ENCODE peak calls at places on chromosome 16, in five cellular contexts. X is hypothalamus, W is nucleus accumbens, F is hippocampal formation, I is fibroblast of the aortic adventitia. Y is an unnamed sample.

GRCh38 chr16:53099318-53100130 is 44.7 kb downstream of the CHD9 start:
- DNase-seq in X (peak), W (peak), F (peak), I (peak), Y (peak)

GRCh38 chr16:85062303-85062702 is 34.7 kb downstream of the KIAA0513 start:
- DNase-seq in X (no peak), W (no peak), F (no peak), I (no peak), Y (no peak)

GRCh38 chr16:50702725-50703124 is 9.3 kb downstream of the NOD2 start:
- DNase-seq in X (no peak), W (no peak), F (no peak), I (no peak), Y (no peak)

GRCh38 chr16:83162791-83163190 is 536.0 kb downstream of the CDH13 start:
- DNase-seq in X (no peak), W (no peak), F (no peak), I (no peak), Y (no peak)

GRCh38 chr16:27685802-27686201 is 135.9 kb downstream of the KATNIP start:
- DNase-seq in X (no peak), W (no peak), F (no peak), I (peak), Y (no peak)

GRCh38 chr16:11152205-11152604 is 103.8 kb downstream of the SOCS1 start:
- DNase-seq in X (no peak), W (no peak), F (no peak), I (no peak), Y (no peak)

GRCh38 chr16:69532761-69533459 is 32.9 kb upstream of the NFAT5 start:
- DNase-seq in X (no peak), W (no peak), F (no peak), I (no peak), Y (no peak)

GRCh38 chr16:69917739-69918138 is 33.4 kb upstream of the CLEC18A start:
- DNase-seq in X (peak), W (no peak), F (no peak), I (peak), Y (no peak)

GRCh38 chr16:9360075-9360474 is 268.6 kb downstream of the HAPSTR1 start:
- DNase-seq in X (no peak), W (no peak), F (no peak), I (no peak), Y (no peak)

GRCh38 chr16:81140930-81141780 is 45.0 kb upstream of the GCSH start:
- DNase-seq in X (no peak), W (no peak), F (no peak), I (no peak), Y (no peak)

GRCh38 chr16:48526058-48526957 is 83.7 kb downstream of the N4BP1 start:
- DNase-seq in X (no peak), W (no peak), F (no peak), I (no peak), Y (no peak)

GRCh38 chr16:29674188-29674587 is 4.8 kb upstream of the QPRT start:
- DNase-seq in X (peak), W (peak), F (peak), I (peak), Y (peak)

GRCh38 chr16:29645699-29646187 is 17.3 kb upstream of the SPN start:
- DNase-seq in X (no peak), W (no peak), F (no peak), I (peak), Y (no peak)

GRCh38 chr16:74563828-74564263 is 43.1 kb downstream of the GLG1 start:
- DNase-seq in X (no peak), W (no peak), F (no peak), I (peak), Y (no peak)